ENCODE peak calls at places on chromosomes 16 and 17, in four cellular contexts. A is Peyer's patch, W is HepG2, T is GM12878. S is an unnamed sample.

GRCh38 chr17:66725956-66726355 is 109.0 kb upstream of the CACNG5 start:
- DNase-seq in A (no peak), W (no peak), T (no peak), S (no peak)

GRCh38 chr16:84827897-84828296 is 8.1 kb downstream of the CRISPLD2 start:
- DNase-seq in A (no peak), W (no peak), T (no peak), S (no peak)

GRCh38 chr17:77378318-77379064 is 237.7 kb downstream of the SEC14L1 start:
- DNase-seq in A (no peak), W (no peak), T (no peak), S (no peak)

GRCh38 chr16:65782537-65783290 is 583.8 kb upstream of the CDH5 start:
- DNase-seq in A (no peak), W (no peak), T (no peak), S (no peak)

GRCh38 chr17:38656959-38657823 is 17.6 kb downstream of the EPOP start:
- DNase-seq in A (no peak), W (peak), T (no peak), S (peak)

GRCh38 chr17:27535178-27535928 is 79.1 kb downstream of the KSR1 start:
- DNase-seq in A (peak), W (no peak), T (no peak), S (no peak)

GRCh38 chr17:19371259-19372003 is 6.9 kb upstream of the MAPK7 start:
- DNase-seq in A (peak), W (no peak), T (no peak), S (no peak)

GRCh38 chr17:27605409-27605808 is 25.6 kb upstream of the LGALS9 start:
- DNase-seq in A (no peak), W (no peak), T (no peak), S (no peak)

GRCh38 chr17:606501-607243 is 108.0 kb downstream of the VPS53 start:
- DNase-seq in A (no peak), W (no peak), T (no peak), S (no peak)

GRCh38 chr17:76506408-76507328 is 5.4 kb upstream of the RHBDF2 start:
- DNase-seq in A (peak), W (peak), T (peak), S (peak)

GRCh38 chr17:1865252-1866037 is 35.6 kb downstream of the RPA1 start:
- DNase-seq in A (peak), W (peak), T (no peak), S (no peak)

GRCh38 chr17:9239260-9239820 is 218.0 kb downstream of the NTN1 start:
- DNase-seq in A (peak), W (no peak), T (no peak), S (no peak)
- TF ChIP-seq CTCF in A (no peak), W (no peak), T (no peak), S (no peak)

DNA sequence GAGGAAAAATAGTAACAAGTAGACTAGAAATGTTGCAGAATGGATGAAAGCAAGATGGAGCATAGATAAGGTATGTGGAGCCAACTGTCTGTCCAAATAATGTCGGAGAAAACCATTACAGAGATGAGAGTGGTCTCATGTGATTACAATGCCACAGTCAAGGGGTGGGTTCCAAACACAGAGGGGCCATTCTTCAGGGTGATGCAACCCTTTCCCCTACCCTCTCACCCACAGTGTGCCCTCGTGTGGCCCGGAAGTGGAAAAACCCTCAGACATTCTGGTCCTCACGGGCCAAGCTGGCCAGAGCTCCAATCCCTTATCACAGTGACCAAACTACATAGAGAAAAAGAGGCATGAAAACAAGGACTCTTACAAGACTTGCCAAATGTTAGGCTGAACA is 17.7 kb upstream of the HS3ST3A1 start:
- DNase-seq in A (no peak), W (peak), T (no peak), S (no peak)
- TF ChIP-seq POLR2A in A (no peak), W (no peak), T (no peak), S (no peak)

DNA sequence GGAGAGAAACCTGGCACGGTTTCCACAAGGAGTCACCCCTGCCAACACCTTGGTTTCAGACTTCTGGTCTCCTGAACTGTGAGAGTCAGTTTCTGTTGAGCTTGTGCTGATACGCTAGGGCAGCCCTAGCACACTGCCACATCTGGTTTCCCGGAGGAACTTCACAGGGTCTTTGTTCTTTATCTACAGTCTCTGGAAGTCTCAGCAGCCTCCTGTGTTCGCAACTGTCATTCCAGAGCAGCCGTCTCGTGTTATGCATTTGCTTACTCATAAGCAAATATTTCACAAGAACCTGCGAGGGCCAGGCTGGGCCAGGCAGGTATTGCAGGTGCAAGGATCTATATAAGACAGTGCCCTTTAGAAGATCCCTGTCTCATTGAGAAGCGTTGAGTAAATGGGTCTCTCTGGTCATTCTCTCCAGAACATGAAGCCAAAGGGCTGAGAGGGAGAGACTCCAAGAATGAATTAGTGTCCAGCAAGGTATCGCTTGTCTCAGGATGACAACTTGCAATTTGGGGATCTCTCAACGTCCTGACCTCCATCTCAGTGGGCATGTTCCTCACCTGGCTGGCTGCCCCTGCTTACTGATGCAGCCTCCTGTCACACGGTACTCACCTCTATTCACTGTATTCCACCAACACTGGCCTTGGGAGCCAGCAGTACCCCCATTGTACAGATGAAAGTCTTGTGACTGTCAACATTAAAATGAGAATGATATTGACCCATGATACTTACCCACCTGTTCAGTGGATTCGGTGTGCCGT is 141.2 kb downstream of the WWOX start:
- DNase-seq in A (no peak), W (peak), T (no peak), S (no peak)
- TF ChIP-seq CTCF in A (no peak), W (peak), T (no peak), S (no peak)

GRCh38 chr17:82228842-82229685 is at the start of gene SLC16A3:
- DNase-seq in A (peak), W (no peak), T (no peak), S (no peak)
- TF ChIP-seq POLR2A in A (no peak), W (no peak), T (peak), S (peak)

GRCh38 chr17:7465481-7466275 is 13.8 kb downstream of the ZBTB4 start:
- DNase-seq in A (no peak), W (no peak), T (no peak), S (no peak)
- TF ChIP-seq CTCF in A (no peak), W (no peak), T (no peak), S (no peak)

GRCh38 chr17:3964203-3965122 is at the start of gene ATP2A3:
- DNase-seq in A (peak), W (no peak), T (no peak), S (no peak)

GRCh38 chr17:3962217-3963069 is 1.8 kb downstream of the ATP2A3 start:
- DNase-seq in A (no peak), W (no peak), T (no peak), S (no peak)

GRCh38 chr17:3965123-3965800 is 1.0 kb upstream of the ATP2A3 start:
- DNase-seq in A (peak), W (no peak), T (peak), S (no peak)

GRCh38 chr17:3961564-3962047 is 2.6 kb downstream of the ATP2A3 start:
- DNase-seq in A (peak), W (no peak), T (peak), S (no peak)

GRCh38 chr17:3963214-3964201 is 729 bp downstream of the ATP2A3 start:
- DNase-seq in A (peak), W (no peak), T (no peak), S (no peak)
- TF ChIP-seq POLR2A in A (no peak), W (no peak), T (peak), S (no peak)

GRCh38 chr16:78002915-78003538 is 19.3 kb upstream of the CLEC3A start:
- DNase-seq in A (peak), W (peak), T (peak), S (peak)
- TF ChIP-seq CTCF in A (peak), W (peak), T (peak), S (peak)

S was measured in ovary.